ENCODE peak calls at places on chromosomes 5 and 9, in nine cellular contexts. O is CD4-positive, alpha-beta T cell; Z is activated CD8-positive, alpha-beta memory T cell treated with anti-CD3 and anti-CD28 coated beads for 4 hours; U is CD8-positive, alpha-beta T cell; F is RWPE1; X is HTR-8/SVneo; P is HEK293T; Q is stimulated activated CD4-positive, alpha-beta T cell treated with anti-CD3 and anti-CD28 coated beads, TNF-alpha, amount 100 ng/mL, for 24 hours; N is amniotic epithelial cell. B is an unnamed sample.

GRCh38 chr5:160506006-160507004 is 84.7 kb downstream of the PTTG1 start:
- DNase-seq in U (peak), P (no peak), Q (peak), Z (peak), O (peak), N (no peak), X (no peak), F (no peak), B (peak)

GRCh38 chr9:75891277-75892167 is 1.0 kb downstream of the PCSK5 start:
- DNase-seq in O (peak), Q (no peak), Z (no peak), N (peak), F (no peak), U (peak), P (peak), X (no peak), B (no peak)

GRCh38 chr5:134994560-134995156 is 27.0 kb downstream of the CATSPER3 start:
- DNase-seq in Q (no peak), N (no peak), Z (no peak), F (no peak), U (no peak), X (no peak), P (peak), O (no peak), B (no peak)

GRCh38 chr9:89749500-89750116 is 144.8 kb downstream of the GADD45G start:
- DNase-seq in F (no peak), P (no peak), N (no peak), Z (no peak), X (no peak), Q (no peak), O (no peak), U (no peak), B (no peak)

GRCh38 chr5:102762828-102763227 is 7.7 kb downstream of the PAM start:
- DNase-seq in F (peak), X (no peak), U (no peak), O (no peak), Q (no peak), Z (no peak), N (no peak), P (no peak), B (no peak)

GRCh38 chr9:33458444-33458843 is 11.1 kb upstream of the AQP3 start:
- DNase-seq in N (peak), U (peak), O (peak), Q (peak), P (no peak), Z (peak), F (peak), X (peak), B (peak)

GRCh38 chr5:132358760-132359159 is 10.8 kb upstream of the SLC22A5 start:
- DNase-seq in Q (no peak), N (no peak), O (no peak), F (no peak), P (no peak), Z (no peak), U (no peak), X (no peak), B (no peak)

GRCh38 chr9:123695391-123695790 is 234.5 kb downstream of the DENND1A start:
- DNase-seq in O (no peak), X (no peak), Q (no peak), Z (no peak), U (no peak), P (no peak), F (no peak), N (no peak), B (peak)

GRCh38 chr5:71471193-71471592 is 15.7 kb downstream of the BDP1 start:
- DNase-seq in F (peak), P (no peak), O (no peak), Z (no peak), X (no peak), U (no peak), Q (no peak), N (peak), B (peak)

GRCh38 chr9:86827893-86828292 is 119.4 kb downstream of the GAS1 start:
- DNase-seq in U (no peak), O (no peak), Z (no peak), Q (no peak), P (no peak), X (no peak), F (no peak), N (peak), B (no peak)

GRCh38 chr9:110214090-110214489 is 6.1 kb upstream of the C9orf152 start:
- DNase-seq in N (peak), Z (no peak), U (no peak), X (no peak), P (no peak), F (no peak), O (no peak), Q (no peak), B (peak)

GRCh38 chr9:71544464-71544863 is 223.8 kb downstream of the CEMIP2 start:
- DNase-seq in Q (no peak), Z (no peak), X (no peak), O (no peak), P (no peak), U (no peak), N (no peak), F (no peak), B (no peak)

GRCh38 chr9:111622626-111623025 is 8.5 kb upstream of the DNAJC25 start:
- DNase-seq in X (peak), Z (no peak), Q (no peak), P (no peak), N (peak), O (no peak), U (no peak), F (peak), B (peak)

GRCh38 chr5:137619191-137619870 is 116.6 kb downstream of the KLHL3 start:
- DNase-seq in U (no peak), P (no peak), F (peak), O (no peak), N (peak), Q (no peak), X (peak), Z (no peak), B (peak)

GRCh38 chr5:52837591-52838001 is 49.9 kb downstream of the ITGA1 start:
- DNase-seq in X (no peak), N (peak), O (no peak), Z (no peak), F (no peak), P (no peak), Q (no peak), U (no peak), B (peak)

GRCh38 chr9:19375536-19375935 is 4.5 kb downstream of the RPS6 start:
- DNase-seq in N (no peak), Z (no peak), X (no peak), O (no peak), U (no peak), Q (no peak), P (no peak), F (no peak), B (peak)

GRCh38 chr9:35745569-35745968 is 3.5 kb downstream of the GBA2 start:
- DNase-seq in U (peak), X (no peak), O (no peak), Q (no peak), N (no peak), Z (no peak), P (no peak), F (no peak), B (no peak)

GRCh38 chr9:35001803-35002502 is 12.4 kb downstream of the DNAJB5 start:
- DNase-seq in O (no peak), U (no peak), X (no peak), Z (no peak), N (no peak), F (no peak), P (no peak), Q (no peak), B (peak)

GRCh38 chr9:69200071-69200470 is 26.0 kb downstream of the TJP2 start:
- DNase-seq in X (peak), N (peak), P (no peak), Q (no peak), U (no peak), F (peak), Z (no peak), O (no peak), B (peak)

GRCh38 chr5:1946776-1947175 is 64.1 kb upstream of the IRX4 start:
- DNase-seq in Z (no peak), F (no peak), O (no peak), Q (no peak), P (no peak), N (no peak), X (no peak), U (no peak), B (no peak)

GRCh38 chr5:132876020-132876759 is 2.7 kb downstream of the LEAP2 start:
- DNase-seq in P (no peak), Q (no peak), F (no peak), N (no peak), X (no peak), O (no peak), U (no peak), Z (no peak), B (peak)

GRCh38 chr5:57298985-57299491 is 125.2 kb downstream of the GPBP1 start:
- DNase-seq in N (peak), Q (no peak), P (peak), Z (peak), F (peak), U (peak), O (peak), X (peak), B (peak)